ENCODE peak calls at places on chromosomes 3 and 15, in nine cellular contexts. U is lower lobe of right lung; X is central memory CD8-positive, alpha-beta T cell; M is activated CD8-positive, alpha-beta T cell treated with anti-CD3 and anti-CD28 coated beads, Interleukin-2, amount 10 ng/mL, durations not matched to agents 7 days and 5 days; Z is activated CD8-positive, alpha-beta memory T cell treated with anti-CD3 and anti-CD28 coated beads, Interleukin-2, amount 10 ng/mL, durations not matched to agents 7 days and 5 days; P is left lobe of liver; K is aorta; O is stimulated activated naive CD8-positive, alpha-beta T cell treated with anti-CD3 and anti-CD28 coated beads, Interleukin-15, amount 100 ng/mL, for 72 hours; V is HepG2. S is an unnamed sample.

GRCh38 chr3:87461443-87461842 is 185.1 kb upstream of the POU1F1 start:
- ATAC-seq in U (no peak), X (no peak), M (no peak), Z (no peak), P (no peak), K (no peak), O (no peak), V (no peak), S (no peak)

GRCh38 chr15:39959411-39959810 is 25.5 kb downstream of the EIF2AK4 start:
- ATAC-seq in U (no peak), X (no peak), M (no peak), Z (no peak), P (no peak), K (no peak), O (no peak), V (no peak), S (no peak)

GRCh38 chr15:101148166-101148880 is 103.5 kb downstream of the CHSY1 start:
- ATAC-seq in U (no peak), X (no peak), M (no peak), Z (peak), P (peak), K (no peak), O (peak), V (no peak), S (peak)

GRCh38 chr15:61449306-61449705 is 220.2 kb upstream of the RORA start:
- ATAC-seq in U (no peak), X (no peak), M (no peak), Z (no peak), P (no peak), K (no peak), O (no peak), V (no peak), S (no peak)

GRCh38 chr3:47646362-47646761 is 67.7 kb upstream of the CSPG5 start:
- ATAC-seq in U (no peak), X (no peak), M (no peak), Z (no peak), P (no peak), K (no peak), O (no peak), V (no peak), S (no peak)

GRCh38 chr3:122324871-122325323 is at the start of gene CSTA:
- ATAC-seq in U (peak), X (no peak), M (no peak), Z (no peak), P (peak), K (no peak), O (no peak), V (no peak), S (no peak)

GRCh38 chr3:25725810-25726209 is 57.4 kb downstream of the NGLY1 start:
- ATAC-seq in U (peak), X (no peak), M (no peak), Z (no peak), P (peak), K (no peak), O (no peak), V (no peak), S (no peak)

GRCh38 chr15:70318996-70319465 is 221.3 kb upstream of the TLE3 start:
- ATAC-seq in U (no peak), X (no peak), M (no peak), Z (no peak), P (no peak), K (no peak), O (no peak), V (no peak), S (no peak)

GRCh38 chr3:187975571-187976360 is 178.2 kb upstream of the LPP start:
- ATAC-seq in U (no peak), X (no peak), M (peak), Z (peak), P (no peak), K (no peak), O (peak), V (no peak), S (peak)

GRCh38 chr15:85063522-85063921 is 81.9 kb downstream of the PDE8A start:
- ATAC-seq in U (no peak), X (no peak), M (no peak), Z (no peak), P (no peak), K (no peak), O (peak), V (no peak), S (peak)

GRCh38 chr15:78979456-78980320 is 34.8 kb upstream of the CTSH start:
- ATAC-seq in U (peak), X (no peak), M (peak), Z (peak), P (peak), K (peak), O (peak), V (peak), S (peak)

GRCh38 chr15:75659928-75660645 is 12.4 kb downstream of the SNX33 start:
- ATAC-seq in U (no peak), X (no peak), M (no peak), Z (no peak), P (no peak), K (no peak), O (peak), V (no peak), S (no peak)

GRCh38 chr3:81476652-81477051 is 284.8 kb downstream of the GBE1 start:
- ATAC-seq in U (no peak), X (no peak), M (no peak), Z (no peak), P (no peak), K (no peak), O (no peak), V (no peak), S (no peak)

S was measured in activated T-helper 17 cell treated with anti-CD3 and anti-CD28 coated beads, Interleukin-2, amount 50 U/mL, for 72 hours.